ENCODE peak calls at places on chromosomes 2 and 18, in four cellular contexts. O is BE2C, P is tibial artery, L is neural progenitor cell. N is an unnamed sample.
A peak's percentile ranks its signal among the peaks of the same experiment; 100 is the strongest.

GRCh38 chr18:32175265-32175664 is 14.6 kb upstream of the MEP1B start:
- DNase-seq in O (no peak), P (no peak), L (no peak), N (no peak)

GRCh38 chr2:161415041-161415440 is 1.1 kb upstream of the TBR1 start:
- DNase-seq in O (no peak), P (no peak), L (peak; percentile 36), N (no peak)

GRCh38 chr2:50143822-50144575 is 887.9 kb downstream of the NRXN1 start:
- DNase-seq in O (peak; percentile 8), P (no peak), L (peak; percentile 52), N (no peak)

GRCh38 chr2:1777156-1777555 is 32.8 kb upstream of the PXDN start:
- DNase-seq in O (no peak), P (peak; percentile 6), L (no peak), N (no peak)

GRCh38 chr2:57516740-57517340 is 529.8 kb upstream of the VRK2 start:
- DNase-seq in O (no peak), P (no peak), L (peak; percentile 38), N (no peak)

GRCh38 chr2:214808961-214809750 is at the start of gene BARD1:
- DNase-seq in O (peak; percentile 56), P (peak; percentile 76), L (peak; percentile 70), N (peak; percentile 7)

GRCh38 chr2:69358914-69359313 is 28.1 kb downstream of the GFPT1 start:
- DNase-seq in O (no peak), P (no peak), L (no peak), N (no peak)

GRCh38 chr18:22314001-22314400 is 103.7 kb downstream of the CTAGE1 start:
- DNase-seq in O (no peak), P (no peak), L (no peak), N (no peak)

GRCh38 chr2:121529439-121530209 is 1.1 kb upstream of the RNU4ATAC start:
- DNase-seq in O (peak; percentile 71), P (peak; percentile 80), L (peak; percentile 85), N (no peak)

GRCh38 chr2:12727085-12727484 is 10.3 kb downstream of the TRIB2 start:
- DNase-seq in O (no peak), P (no peak), L (no peak), N (no peak)

GRCh38 chr2:71074893-71075292 is 6.4 kb downstream of the NAGK start:
- DNase-seq in O (no peak), P (no peak), L (no peak), N (no peak)

GRCh38 chr2:6812857-6813530 is 52.7 kb downstream of the CMPK2 start:
- DNase-seq in O (peak; percentile 20), P (no peak), L (no peak), N (no peak)

GRCh38 chr2:437772-438393 is 150.0 kb upstream of the ALKAL2 start:
- DNase-seq in O (no peak), P (no peak), L (no peak), N (peak; percentile 22)

GRCh38 chr2:206229642-206230041 is 44.8 kb upstream of the ZDBF2 start:
- DNase-seq in O (no peak), P (no peak), L (no peak), N (no peak)

GRCh38 chr18:26480897-26481795 is 67.2 kb downstream of the KCTD1 start:
- DNase-seq in O (no peak), P (no peak), L (no peak), N (no peak)

GRCh38 chr2:40642261-40642660 is 190.4 kb upstream of the SLC8A1 start:
- DNase-seq in O (peak; percentile 34), P (no peak), L (no peak), N (no peak)

GRCh38 chr2:25161055-25161781 is 7.2 kb downstream of the POMC start:
- DNase-seq in O (no peak), P (peak; percentile 76), L (no peak), N (peak; percentile 18)

GRCh38 chr2:72112421-72112820 is 35.2 kb downstream of the CYP26B1 start:
- DNase-seq in O (no peak), P (no peak), L (no peak), N (no peak)

GRCh38 chr2:71675296-71675695 is 221.9 kb downstream of the DYSF start:
- DNase-seq in O (no peak), P (peak; percentile 54), L (no peak), N (no peak)

GRCh38 chr2:20675701-20676352 is 8.9 kb downstream of the GDF7 start:
- DNase-seq in O (no peak), P (no peak), L (peak; percentile 51), N (no peak)

DNA sequence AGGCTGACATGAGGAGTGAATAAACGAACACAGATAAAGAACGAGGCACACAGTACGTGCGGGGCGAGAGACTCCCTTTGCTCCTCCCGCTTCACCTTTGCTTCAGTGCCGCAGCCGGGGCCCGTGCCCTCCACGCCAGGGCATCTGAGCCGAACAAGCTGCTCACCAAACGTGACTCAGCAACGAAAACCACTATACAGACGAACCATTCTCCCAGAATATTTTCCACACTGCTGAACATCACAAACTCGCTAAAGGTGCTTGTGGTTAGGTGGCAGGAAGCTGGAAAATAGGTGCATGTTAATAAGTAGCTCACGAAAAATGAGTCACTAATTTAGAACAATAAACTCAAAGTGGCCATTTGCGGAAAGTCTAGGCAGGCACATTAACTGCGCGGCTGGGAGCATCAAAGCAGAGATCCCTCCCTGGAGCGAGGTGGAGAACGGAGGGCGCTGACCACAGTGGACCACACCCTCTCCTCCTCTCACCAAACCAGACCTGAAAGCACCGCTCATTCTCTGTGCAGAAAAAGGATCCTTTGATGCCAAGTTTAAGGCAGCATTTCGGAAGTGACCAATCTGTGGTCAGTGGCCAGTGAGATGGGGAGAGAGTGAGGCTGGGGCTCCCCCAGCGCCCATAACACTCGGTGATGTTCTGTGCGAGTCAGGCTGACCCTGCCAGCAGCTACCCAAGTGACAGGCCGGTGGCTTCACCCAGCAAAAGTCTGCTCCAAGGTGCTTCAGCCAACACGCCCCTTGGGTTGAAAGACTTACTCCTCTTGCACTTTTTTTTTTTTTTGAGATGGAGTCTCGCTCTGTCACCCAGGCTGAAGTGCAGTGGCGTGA is 153.2 kb downstream of the HDAC4 start:
- DNase-seq in O (no peak), P (peak; percentile 41), L (no peak), N (no peak)
- H3K4me1 ChIP-seq in O (peaks cover 36% of the 10 kb centered on the region), P (peaks cover 3% of the 10 kb centered on the region), L (peaks cover 27% of the 10 kb centered on the region), N (peaks cover 20% of the 10 kb centered on the region)

GRCh38 chr2:175135177-175135576 is 32.8 kb downstream of the ATF2 start:
- DNase-seq in O (no peak), P (no peak), L (no peak), N (no peak)
- TF ChIP-seq CTCF in O (no peak), P (no peak), L (no peak), N (no peak)

GRCh38 chr2:237691908-237692600 is 64.7 kb downstream of the LRRFIP1 start:
- DNase-seq in O (peak; percentile 99), P (peak; percentile 98), L (peak; percentile 97), N (peak; percentile 85)
- H3K4me1 ChIP-seq in O (peaks cover 25% of the 10 kb centered on the region), P (peaks cover 68% of the 10 kb centered on the region), L (peaks cover 6% of the 10 kb centered on the region), N (peaks cover 72% of the 10 kb centered on the region)

DNA sequence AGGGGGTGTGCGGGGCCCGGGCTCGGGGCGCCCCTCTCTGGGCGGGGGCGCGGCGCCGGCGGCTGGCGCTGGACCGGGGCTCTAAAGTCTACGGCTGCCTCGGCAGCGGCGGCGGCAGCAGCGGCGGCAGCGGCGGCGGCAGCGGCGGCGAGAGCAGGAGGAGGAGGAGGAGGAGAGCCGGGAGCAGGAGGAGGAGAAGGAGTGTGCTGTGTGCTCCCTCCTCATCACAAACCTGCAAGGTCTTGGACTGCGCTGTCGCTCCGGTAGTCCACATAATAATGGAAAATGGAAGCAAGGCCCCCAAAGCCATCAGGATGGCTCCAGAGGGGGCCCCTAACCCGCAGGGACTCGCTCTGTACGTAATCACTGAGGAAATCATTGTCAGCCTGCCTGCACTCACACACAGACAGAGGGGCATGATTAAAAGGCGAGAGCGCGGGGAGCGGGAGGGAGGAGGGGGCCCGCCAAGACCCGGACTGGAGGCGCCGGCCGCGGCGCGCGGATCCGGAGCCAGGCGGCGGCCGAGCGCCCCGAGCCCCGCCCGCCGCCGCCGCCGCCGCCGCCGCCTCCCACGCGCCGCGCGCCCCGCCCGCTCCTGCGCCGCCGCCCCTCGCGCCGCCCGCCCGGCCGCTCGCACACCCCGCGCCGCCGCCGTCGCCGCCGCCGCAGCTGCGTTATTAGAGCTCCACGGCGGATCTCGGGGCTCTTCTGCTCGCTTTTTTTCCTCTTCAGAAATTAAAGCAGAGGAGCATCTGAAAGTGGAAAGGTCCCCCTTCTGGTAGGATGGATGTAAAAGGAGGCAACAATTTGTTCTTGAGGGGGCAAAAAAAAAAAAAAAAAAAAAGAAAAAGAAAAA is at the start of gene ZNF521:
- DNase-seq in O (peak; percentile 59), P (peak; percentile 92), L (peak; percentile 96), N (peak; percentile 11)
- TF ChIP-seq CTCF in O (no peak), P (no peak), L (peak; percentile 37), N (no peak)

DNA sequence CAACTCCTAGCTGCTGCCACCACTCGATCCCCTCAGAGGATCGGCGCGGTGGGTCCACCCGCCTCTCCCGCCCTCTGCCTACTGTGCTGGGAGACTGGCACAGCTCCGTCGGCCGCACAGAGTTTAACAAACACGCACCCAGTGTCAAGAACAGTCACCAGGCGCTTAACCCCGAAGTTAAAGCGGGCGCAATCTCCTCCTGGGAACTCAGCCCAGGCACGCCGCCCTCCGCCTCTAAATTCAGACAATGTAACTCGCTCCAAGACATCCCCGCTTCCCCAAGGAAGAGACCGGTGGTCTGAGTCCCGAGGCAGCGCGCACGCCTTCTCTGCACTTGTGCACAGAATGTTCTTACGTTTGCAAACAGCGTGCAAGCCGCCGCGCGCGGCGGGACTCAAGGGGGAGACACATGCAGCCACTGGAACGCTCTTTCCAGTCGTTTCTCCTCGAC is 533 bp downstream of the CXCR4 start:
- DNase-seq in O (peak; percentile 45), P (no peak), L (peak; percentile 82), N (no peak)
- H3K4me1 ChIP-seq in O (peaks cover 4% of the 10 kb centered on the region), P (peaks cover 30% of the 10 kb centered on the region), L (peaks cover 49% of the 10 kb centered on the region), N (peaks cover 14% of the 10 kb centered on the region)

GRCh38 chr2:177427316-177427715 is 34.7 kb downstream of the AGPS start:
- DNase-seq in O (no peak), P (no peak), L (no peak), N (no peak)

GRCh38 chr2:177419274-177419673 is 26.7 kb downstream of the AGPS start:
- DNase-seq in O (no peak), P (no peak), L (no peak), N (no peak)

GRCh38 chr2:177422271-177422670 is 29.7 kb downstream of the AGPS start:
- DNase-seq in O (no peak), P (no peak), L (no peak), N (no peak)
- TF ChIP-seq CTCF in O (no peak), P (no peak), L (no peak), N (no peak)